ENCODE peak calls at places on chromosomes 2 and 18, in seven cellular contexts. One of them, this sample, is unnamed.

GRCh38 chr2:38733300-38733971 is 17.7 kb downstream of the SRSF7 start:
- DNase-seq in ACHN: no peak
- DNase-seq in skeletal muscle cell: no peak
- DNase-seq in AG04450: no peak
- DNase-seq in stimulated activated CD4-positive, alpha-beta T cell treated with anti-CD3 and anti-CD28 coated beads, Interleukin-2, amount 100 ng/mL, for 48 hours: no peak
- DNase-seq in activated naive CD4-positive, alpha-beta T cell treated with anti-CD3 and anti-CD28 coated beads, Interleukin-2, amount 10 ng/mL, durations not matched to agents 7 days and 5 days: peak; percentile 18
- DNase-seq in EH: no peak
- DNase-seq in this sample: no peak

GRCh38 chr18:23703057-23703986 is 14.1 kb downstream of the LAMA3 start:
- DNase-seq in AG04450: peak; percentile 55
- DNase-seq in ACHN: peak; percentile 56
- DNase-seq in activated naive CD4-positive, alpha-beta T cell treated with anti-CD3 and anti-CD28 coated beads, Interleukin-2, amount 10 ng/mL, durations not matched to agents 7 days and 5 days: peak; percentile 44
- DNase-seq in stimulated activated CD4-positive, alpha-beta T cell treated with anti-CD3 and anti-CD28 coated beads, Interleukin-2, amount 100 ng/mL, for 48 hours: no peak
- DNase-seq in skeletal muscle cell: peak; percentile 44
- DNase-seq in EH: peak; percentile 79
- DNase-seq in this sample: peak; percentile 45

GRCh38 chr2:11314482-11314881 is 30.0 kb downstream of the ROCK2 start:
- DNase-seq in ACHN: no peak
- DNase-seq in skeletal muscle cell: no peak
- DNase-seq in AG04450: no peak
- DNase-seq in stimulated activated CD4-positive, alpha-beta T cell treated with anti-CD3 and anti-CD28 coated beads, Interleukin-2, amount 100 ng/mL, for 48 hours: no peak
- DNase-seq in activated naive CD4-positive, alpha-beta T cell treated with anti-CD3 and anti-CD28 coated beads, Interleukin-2, amount 10 ng/mL, durations not matched to agents 7 days and 5 days: no peak
- DNase-seq in EH: peak; percentile 42
- DNase-seq in this sample: no peak

GRCh38 chr2:162912787-162913186 is 74.2 kb upstream of the KCNH7 start:
- DNase-seq in EH: no peak
- DNase-seq in AG04450: no peak
- DNase-seq in ACHN: no peak
- DNase-seq in skeletal muscle cell: no peak
- DNase-seq in activated naive CD4-positive, alpha-beta T cell treated with anti-CD3 and anti-CD28 coated beads, Interleukin-2, amount 10 ng/mL, durations not matched to agents 7 days and 5 days: no peak
- DNase-seq in stimulated activated CD4-positive, alpha-beta T cell treated with anti-CD3 and anti-CD28 coated beads, Interleukin-2, amount 100 ng/mL, for 48 hours: no peak
- DNase-seq in this sample: no peak

GRCh38 chr18:73235491-73235890 is 367.7 kb upstream of the NETO1 start:
- DNase-seq in stimulated activated CD4-positive, alpha-beta T cell treated with anti-CD3 and anti-CD28 coated beads, Interleukin-2, amount 100 ng/mL, for 48 hours: no peak
- DNase-seq in AG04450: peak; percentile 86
- DNase-seq in ACHN: peak; percentile 43
- DNase-seq in activated naive CD4-positive, alpha-beta T cell treated with anti-CD3 and anti-CD28 coated beads, Interleukin-2, amount 10 ng/mL, durations not matched to agents 7 days and 5 days: no peak
- DNase-seq in EH: peak; percentile 86
- DNase-seq in skeletal muscle cell: peak; percentile 88
- DNase-seq in this sample: peak; percentile 31

GRCh38 chr2:42865884-42866861 is 73.8 kb upstream of the HAAO start:
- DNase-seq in activated naive CD4-positive, alpha-beta T cell treated with anti-CD3 and anti-CD28 coated beads, Interleukin-2, amount 10 ng/mL, durations not matched to agents 7 days and 5 days: no peak
- DNase-seq in ACHN: no peak
- DNase-seq in stimulated activated CD4-positive, alpha-beta T cell treated with anti-CD3 and anti-CD28 coated beads, Interleukin-2, amount 100 ng/mL, for 48 hours: no peak
- DNase-seq in EH: no peak
- DNase-seq in skeletal muscle cell: no peak
- DNase-seq in AG04450: no peak
- DNase-seq in this sample: no peak

GRCh38 chr2:233422050-233422639 is 67.9 kb downstream of the DGKD start:
- DNase-seq in stimulated activated CD4-positive, alpha-beta T cell treated with anti-CD3 and anti-CD28 coated beads, Interleukin-2, amount 100 ng/mL, for 48 hours: peak; percentile 38
- DNase-seq in activated naive CD4-positive, alpha-beta T cell treated with anti-CD3 and anti-CD28 coated beads, Interleukin-2, amount 10 ng/mL, durations not matched to agents 7 days and 5 days: peak; percentile 86
- DNase-seq in ACHN: no peak
- DNase-seq in EH: no peak
- DNase-seq in AG04450: no peak
- DNase-seq in skeletal muscle cell: no peak
- DNase-seq in this sample: no peak

GRCh38 chr2:147846382-147847081 is 1.7 kb downstream of the ACVR2A start:
- DNase-seq in stimulated activated CD4-positive, alpha-beta T cell treated with anti-CD3 and anti-CD28 coated beads, Interleukin-2, amount 100 ng/mL, for 48 hours: no peak
- DNase-seq in skeletal muscle cell: no peak
- DNase-seq in activated naive CD4-positive, alpha-beta T cell treated with anti-CD3 and anti-CD28 coated beads, Interleukin-2, amount 10 ng/mL, durations not matched to agents 7 days and 5 days: no peak
- DNase-seq in AG04450: no peak
- DNase-seq in EH: peak; percentile 6
- DNase-seq in ACHN: peak; percentile 24
- DNase-seq in this sample: no peak

GRCh38 chr2:43114210-43114609 is 112.2 kb downstream of the ZFP36L2 start:
- DNase-seq in stimulated activated CD4-positive, alpha-beta T cell treated with anti-CD3 and anti-CD28 coated beads, Interleukin-2, amount 100 ng/mL, for 48 hours: no peak
- DNase-seq in activated naive CD4-positive, alpha-beta T cell treated with anti-CD3 and anti-CD28 coated beads, Interleukin-2, amount 10 ng/mL, durations not matched to agents 7 days and 5 days: no peak
- DNase-seq in AG04450: no peak
- DNase-seq in EH: peak; percentile 57
- DNase-seq in skeletal muscle cell: no peak
- DNase-seq in ACHN: no peak
- DNase-seq in this sample: no peak

GRCh38 chr2:127843677-127844076 is 14.3 kb downstream of the POLR2D start:
- DNase-seq in AG04450: no peak
- DNase-seq in skeletal muscle cell: no peak
- DNase-seq in ACHN: no peak
- DNase-seq in stimulated activated CD4-positive, alpha-beta T cell treated with anti-CD3 and anti-CD28 coated beads, Interleukin-2, amount 100 ng/mL, for 48 hours: no peak
- DNase-seq in EH: no peak
- DNase-seq in activated naive CD4-positive, alpha-beta T cell treated with anti-CD3 and anti-CD28 coated beads, Interleukin-2, amount 10 ng/mL, durations not matched to agents 7 days and 5 days: no peak
- DNase-seq in this sample: no peak

GRCh38 chr2:3642521-3643215 is 15.3 kb upstream of the ALLC start:
- DNase-seq in ACHN: no peak
- DNase-seq in activated naive CD4-positive, alpha-beta T cell treated with anti-CD3 and anti-CD28 coated beads, Interleukin-2, amount 10 ng/mL, durations not matched to agents 7 days and 5 days: no peak
- DNase-seq in EH: no peak
- DNase-seq in AG04450: no peak
- DNase-seq in skeletal muscle cell: no peak
- DNase-seq in stimulated activated CD4-positive, alpha-beta T cell treated with anti-CD3 and anti-CD28 coated beads, Interleukin-2, amount 100 ng/mL, for 48 hours: no peak
- DNase-seq in this sample: no peak

GRCh38 chr2:105399207-105399861 is 483 bp upstream of the FHL2 start:
- DNase-seq in stimulated activated CD4-positive, alpha-beta T cell treated with anti-CD3 and anti-CD28 coated beads, Interleukin-2, amount 100 ng/mL, for 48 hours: no peak
- DNase-seq in activated naive CD4-positive, alpha-beta T cell treated with anti-CD3 and anti-CD28 coated beads, Interleukin-2, amount 10 ng/mL, durations not matched to agents 7 days and 5 days: no peak
- DNase-seq in EH: no peak
- DNase-seq in ACHN: no peak
- DNase-seq in AG04450: no peak
- DNase-seq in skeletal muscle cell: no peak
- DNase-seq in this sample: no peak

GRCh38 chr2:239114119-239114581 is 266.3 kb downstream of the TWIST2 start:
- DNase-seq in stimulated activated CD4-positive, alpha-beta T cell treated with anti-CD3 and anti-CD28 coated beads, Interleukin-2, amount 100 ng/mL, for 48 hours: no peak
- DNase-seq in activated naive CD4-positive, alpha-beta T cell treated with anti-CD3 and anti-CD28 coated beads, Interleukin-2, amount 10 ng/mL, durations not matched to agents 7 days and 5 days: no peak
- DNase-seq in EH: peak; percentile 15
- DNase-seq in AG04450: no peak
- DNase-seq in skeletal muscle cell: peak; percentile 6
- DNase-seq in ACHN: peak; percentile 72
- DNase-seq in this sample: peak; percentile 4

GRCh38 chr2:126649101-126649500 is 6.9 kb upstream of the GYPC start:
- DNase-seq in activated naive CD4-positive, alpha-beta T cell treated with anti-CD3 and anti-CD28 coated beads, Interleukin-2, amount 10 ng/mL, durations not matched to agents 7 days and 5 days: no peak
- DNase-seq in ACHN: no peak
- DNase-seq in EH: no peak
- DNase-seq in stimulated activated CD4-positive, alpha-beta T cell treated with anti-CD3 and anti-CD28 coated beads, Interleukin-2, amount 100 ng/mL, for 48 hours: no peak
- DNase-seq in AG04450: no peak
- DNase-seq in skeletal muscle cell: no peak
- DNase-seq in this sample: no peak

GRCh38 chr2:222572761-222573174 is 83.1 kb downstream of the FARSB start:
- DNase-seq in activated naive CD4-positive, alpha-beta T cell treated with anti-CD3 and anti-CD28 coated beads, Interleukin-2, amount 10 ng/mL, durations not matched to agents 7 days and 5 days: no peak
- DNase-seq in AG04450: peak; percentile 15
- DNase-seq in ACHN: no peak
- DNase-seq in skeletal muscle cell: peak; percentile 46
- DNase-seq in EH: peak; percentile 64
- DNase-seq in stimulated activated CD4-positive, alpha-beta T cell treated with anti-CD3 and anti-CD28 coated beads, Interleukin-2, amount 100 ng/mL, for 48 hours: no peak
- DNase-seq in this sample: peak; percentile 16

GRCh38 chr2:148338544-148338943 is 306.0 kb upstream of the EPC2 start:
- DNase-seq in stimulated activated CD4-positive, alpha-beta T cell treated with anti-CD3 and anti-CD28 coated beads, Interleukin-2, amount 100 ng/mL, for 48 hours: no peak
- DNase-seq in ACHN: peak; percentile 18
- DNase-seq in activated naive CD4-positive, alpha-beta T cell treated with anti-CD3 and anti-CD28 coated beads, Interleukin-2, amount 10 ng/mL, durations not matched to agents 7 days and 5 days: no peak
- DNase-seq in AG04450: peak; percentile 38
- DNase-seq in skeletal muscle cell: peak; percentile 33
- DNase-seq in EH: peak; percentile 60
- DNase-seq in this sample: peak; percentile 1

GRCh38 chr18:543447-543846 is 36.7 kb upstream of the CETN1 start:
- DNase-seq in stimulated activated CD4-positive, alpha-beta T cell treated with anti-CD3 and anti-CD28 coated beads, Interleukin-2, amount 100 ng/mL, for 48 hours: no peak
- DNase-seq in ACHN: no peak
- DNase-seq in EH: peak; percentile 19
- DNase-seq in skeletal muscle cell: no peak
- DNase-seq in AG04450: no peak
- DNase-seq in activated naive CD4-positive, alpha-beta T cell treated with anti-CD3 and anti-CD28 coated beads, Interleukin-2, amount 10 ng/mL, durations not matched to agents 7 days and 5 days: no peak
- DNase-seq in this sample: no peak

GRCh38 chr2:126798276-126799140 is 100.2 kb upstream of the TEX51 start:
- DNase-seq in ACHN: no peak
- DNase-seq in AG04450: no peak
- DNase-seq in EH: no peak
- DNase-seq in stimulated activated CD4-positive, alpha-beta T cell treated with anti-CD3 and anti-CD28 coated beads, Interleukin-2, amount 100 ng/mL, for 48 hours: no peak
- DNase-seq in activated naive CD4-positive, alpha-beta T cell treated with anti-CD3 and anti-CD28 coated beads, Interleukin-2, amount 10 ng/mL, durations not matched to agents 7 days and 5 days: no peak
- DNase-seq in skeletal muscle cell: no peak
- DNase-seq in this sample: no peak

GRCh38 chr2:102147935-102148334 is 5.4 kb downstream of the IL1R1 start:
- DNase-seq in EH: no peak
- DNase-seq in skeletal muscle cell: no peak
- DNase-seq in AG04450: no peak
- DNase-seq in activated naive CD4-positive, alpha-beta T cell treated with anti-CD3 and anti-CD28 coated beads, Interleukin-2, amount 10 ng/mL, durations not matched to agents 7 days and 5 days: no peak
- DNase-seq in ACHN: no peak
- DNase-seq in stimulated activated CD4-positive, alpha-beta T cell treated with anti-CD3 and anti-CD28 coated beads, Interleukin-2, amount 100 ng/mL, for 48 hours: peak; percentile 43
- DNase-seq in this sample: no peak

GRCh38 chr2:240986787-240987411 is 11.5 kb upstream of the SNED1 start:
- DNase-seq in ACHN: no peak
- DNase-seq in skeletal muscle cell: peak; percentile 75
- DNase-seq in EH: peak; percentile 87
- DNase-seq in stimulated activated CD4-positive, alpha-beta T cell treated with anti-CD3 and anti-CD28 coated beads, Interleukin-2, amount 100 ng/mL, for 48 hours: no peak
- DNase-seq in activated naive CD4-positive, alpha-beta T cell treated with anti-CD3 and anti-CD28 coated beads, Interleukin-2, amount 10 ng/mL, durations not matched to agents 7 days and 5 days: peak; percentile 15
- DNase-seq in AG04450: peak; percentile 20
- DNase-seq in this sample: peak; percentile 89

GRCh38 chr2:190780594-190780993 is 100.0 kb upstream of the GLS start:
- DNase-seq in activated naive CD4-positive, alpha-beta T cell treated with anti-CD3 and anti-CD28 coated beads, Interleukin-2, amount 10 ng/mL, durations not matched to agents 7 days and 5 days: no peak
- DNase-seq in ACHN: no peak
- DNase-seq in AG04450: no peak
- DNase-seq in stimulated activated CD4-positive, alpha-beta T cell treated with anti-CD3 and anti-CD28 coated beads, Interleukin-2, amount 100 ng/mL, for 48 hours: no peak
- DNase-seq in EH: no peak
- DNase-seq in skeletal muscle cell: no peak
- DNase-seq in this sample: no peak

GRCh38 chr2:195706161-195706900 is 49.3 kb downstream of the SLC39A10 start:
- DNase-seq in AG04450: no peak
- DNase-seq in skeletal muscle cell: no peak
- DNase-seq in stimulated activated CD4-positive, alpha-beta T cell treated with anti-CD3 and anti-CD28 coated beads, Interleukin-2, amount 100 ng/mL, for 48 hours: no peak
- DNase-seq in ACHN: peak; percentile 79
- DNase-seq in EH: peak; percentile 72
- DNase-seq in activated naive CD4-positive, alpha-beta T cell treated with anti-CD3 and anti-CD28 coated beads, Interleukin-2, amount 10 ng/mL, durations not matched to agents 7 days and 5 days: no peak
- DNase-seq in this sample: no peak

GRCh38 chr2:190722061-190722759 is 73.3 kb downstream of the NAB1 start:
- DNase-seq in stimulated activated CD4-positive, alpha-beta T cell treated with anti-CD3 and anti-CD28 coated beads, Interleukin-2, amount 100 ng/mL, for 48 hours: no peak
- DNase-seq in skeletal muscle cell: no peak
- DNase-seq in ACHN: no peak
- DNase-seq in EH: no peak
- DNase-seq in AG04450: no peak
- DNase-seq in activated naive CD4-positive, alpha-beta T cell treated with anti-CD3 and anti-CD28 coated beads, Interleukin-2, amount 10 ng/mL, durations not matched to agents 7 days and 5 days: no peak
- DNase-seq in this sample: no peak

GRCh38 chr2:121284424-121285076 is 452 bp downstream of the TFCP2L1 start:
- DNase-seq in ACHN: no peak
- DNase-seq in EH: no peak
- DNase-seq in AG04450: no peak
- DNase-seq in activated naive CD4-positive, alpha-beta T cell treated with anti-CD3 and anti-CD28 coated beads, Interleukin-2, amount 10 ng/mL, durations not matched to agents 7 days and 5 days: peak; percentile 26
- DNase-seq in stimulated activated CD4-positive, alpha-beta T cell treated with anti-CD3 and anti-CD28 coated beads, Interleukin-2, amount 100 ng/mL, for 48 hours: no peak
- DNase-seq in skeletal muscle cell: no peak
- DNase-seq in this sample: no peak

GRCh38 chr18:55452123-55452611 is 135.8 kb downstream of the TCF4 start:
- DNase-seq in stimulated activated CD4-positive, alpha-beta T cell treated with anti-CD3 and anti-CD28 coated beads, Interleukin-2, amount 100 ng/mL, for 48 hours: no peak
- DNase-seq in ACHN: no peak
- DNase-seq in activated naive CD4-positive, alpha-beta T cell treated with anti-CD3 and anti-CD28 coated beads, Interleukin-2, amount 10 ng/mL, durations not matched to agents 7 days and 5 days: no peak
- DNase-seq in EH: no peak
- DNase-seq in AG04450: no peak
- DNase-seq in skeletal muscle cell: peak; percentile 6
- DNase-seq in this sample: no peak

GRCh38 chr2:100940766-100941645 is 61.1 kb upstream of the RPL31 start:
- DNase-seq in stimulated activated CD4-positive, alpha-beta T cell treated with anti-CD3 and anti-CD28 coated beads, Interleukin-2, amount 100 ng/mL, for 48 hours: no peak
- DNase-seq in AG04450: no peak
- DNase-seq in EH: no peak
- DNase-seq in activated naive CD4-positive, alpha-beta T cell treated with anti-CD3 and anti-CD28 coated beads, Interleukin-2, amount 10 ng/mL, durations not matched to agents 7 days and 5 days: peak; percentile 55
- DNase-seq in skeletal muscle cell: no peak
- DNase-seq in ACHN: no peak
- DNase-seq in this sample: no peak

GRCh38 chr2:220855296-220855695 is 716.8 kb downstream of the EPHA4 start:
- DNase-seq in skeletal muscle cell: peak; percentile 86
- DNase-seq in activated naive CD4-positive, alpha-beta T cell treated with anti-CD3 and anti-CD28 coated beads, Interleukin-2, amount 10 ng/mL, durations not matched to agents 7 days and 5 days: no peak
- DNase-seq in AG04450: no peak
- DNase-seq in stimulated activated CD4-positive, alpha-beta T cell treated with anti-CD3 and anti-CD28 coated beads, Interleukin-2, amount 100 ng/mL, for 48 hours: no peak
- DNase-seq in EH: peak; percentile 26
- DNase-seq in ACHN: no peak
- DNase-seq in this sample: no peak

GRCh38 chr2:161981679-161982300 is 92.2 kb downstream of the DPP4 start:
- DNase-seq in skeletal muscle cell: no peak
- DNase-seq in activated naive CD4-positive, alpha-beta T cell treated with anti-CD3 and anti-CD28 coated beads, Interleukin-2, amount 10 ng/mL, durations not matched to agents 7 days and 5 days: no peak
- DNase-seq in AG04450: no peak
- DNase-seq in EH: no peak
- DNase-seq in ACHN: no peak
- DNase-seq in stimulated activated CD4-positive, alpha-beta T cell treated with anti-CD3 and anti-CD28 coated beads, Interleukin-2, amount 100 ng/mL, for 48 hours: no peak
- DNase-seq in this sample: no peak

GRCh38 chr2:66435549-66435875 is 587 bp downstream of the MEIS1 start:
- DNase-seq in skeletal muscle cell: no peak
- DNase-seq in AG04450: no peak
- DNase-seq in stimulated activated CD4-positive, alpha-beta T cell treated with anti-CD3 and anti-CD28 coated beads, Interleukin-2, amount 100 ng/mL, for 48 hours: no peak
- DNase-seq in ACHN: peak; percentile 2
- DNase-seq in EH: no peak
- DNase-seq in activated naive CD4-positive, alpha-beta T cell treated with anti-CD3 and anti-CD28 coated beads, Interleukin-2, amount 10 ng/mL, durations not matched to agents 7 days and 5 days: no peak
- DNase-seq in this sample: no peak

GRCh38 chr2:3326871-3327270 is 50.7 kb downstream of the EIPR1 start:
- DNase-seq in skeletal muscle cell: no peak
- DNase-seq in EH: no peak
- DNase-seq in ACHN: no peak
- DNase-seq in AG04450: no peak
- DNase-seq in stimulated activated CD4-positive, alpha-beta T cell treated with anti-CD3 and anti-CD28 coated beads, Interleukin-2, amount 100 ng/mL, for 48 hours: no peak
- DNase-seq in activated naive CD4-positive, alpha-beta T cell treated with anti-CD3 and anti-CD28 coated beads, Interleukin-2, amount 10 ng/mL, durations not matched to agents 7 days and 5 days: no peak
- DNase-seq in this sample: no peak

GRCh38 chr2:78980871-78981270 is 44.6 kb upstream of the REG3G start:
- DNase-seq in AG04450: no peak
- DNase-seq in stimulated activated CD4-positive, alpha-beta T cell treated with anti-CD3 and anti-CD28 coated beads, Interleukin-2, amount 100 ng/mL, for 48 hours: no peak
- DNase-seq in skeletal muscle cell: no peak
- DNase-seq in EH: no peak
- DNase-seq in activated naive CD4-positive, alpha-beta T cell treated with anti-CD3 and anti-CD28 coated beads, Interleukin-2, amount 10 ng/mL, durations not matched to agents 7 days and 5 days: no peak
- DNase-seq in ACHN: no peak
- DNase-seq in this sample: no peak

GRCh38 chr2:3667151-3667631 is 9.2 kb downstream of the ALLC start:
- DNase-seq in AG04450: peak; percentile 91
- DNase-seq in activated naive CD4-positive, alpha-beta T cell treated with anti-CD3 and anti-CD28 coated beads, Interleukin-2, amount 10 ng/mL, durations not matched to agents 7 days and 5 days: no peak
- DNase-seq in ACHN: no peak
- DNase-seq in stimulated activated CD4-positive, alpha-beta T cell treated with anti-CD3 and anti-CD28 coated beads, Interleukin-2, amount 100 ng/mL, for 48 hours: no peak
- DNase-seq in skeletal muscle cell: no peak
- DNase-seq in EH: no peak
- DNase-seq in this sample: no peak

GRCh38 chr2:196239622-196240587 is 68.5 kb upstream of the STK17B start:
- DNase-seq in EH: peak; percentile 77
- DNase-seq in AG04450: no peak
- DNase-seq in ACHN: no peak
- DNase-seq in skeletal muscle cell: no peak
- DNase-seq in activated naive CD4-positive, alpha-beta T cell treated with anti-CD3 and anti-CD28 coated beads, Interleukin-2, amount 10 ng/mL, durations not matched to agents 7 days and 5 days: peak; percentile 92
- DNase-seq in stimulated activated CD4-positive, alpha-beta T cell treated with anti-CD3 and anti-CD28 coated beads, Interleukin-2, amount 100 ng/mL, for 48 hours: peak; percentile 57
- DNase-seq in this sample: no peak

This sample was measured in AG09319.